ENCODE peak calls at places on chromosomes 12 and 14, in five cellular contexts. Z is HT-29, D is germinal center, Q is H7, W is heart left ventricle. K is an unnamed sample.

GRCh38 chr14:105192866-105193731 is 12.0 kb upstream of the NUDT14 start:
- DNase-seq in Z (no peak), D (no peak), Q (no peak), W (peak; percentile 58), K (no peak)

GRCh38 chr14:55277972-55278740 is 6.9 kb downstream of the FBXO34 start:
- DNase-seq in Z (no peak), D (peak; percentile 34), Q (no peak), W (no peak), K (peak; percentile 55)

GRCh38 chr14:41950428-41950827 is 343.8 kb downstream of the LRFN5 start:
- DNase-seq in Z (no peak), D (no peak), Q (no peak), W (no peak), K (no peak)

GRCh38 chr12:51863921-51864700 is 15.6 kb upstream of the FIGNL2 start:
- DNase-seq in Z (no peak), D (no peak), Q (peak; percentile 97), W (no peak), K (no peak)

GRCh38 chr14:104968541-104969401 is 9.4 kb downstream of the AHNAK2 start:
- DNase-seq in Z (peak; percentile 51), D (no peak), Q (peak; percentile 71), W (no peak), K (no peak)

GRCh38 chr12:119691202-119691846 is 23.4 kb downstream of the PRKAB1 start:
- DNase-seq in Z (no peak), D (no peak), Q (no peak), W (no peak), K (no peak)

GRCh38 chr14:47675489-47676300 is at the start of gene MDGA2:
- DNase-seq in Z (no peak), D (peak; percentile 10), Q (peak; percentile 85), W (no peak), K (no peak)

GRCh38 chr12:49198431-49199155 is 9.7 kb upstream of the TUBA1A start:
- DNase-seq in Z (no peak), D (no peak), Q (no peak), W (peak; percentile 62), K (no peak)

GRCh38 chr12:109910969-109911348 is 10.9 kb downstream of the TCHP start:
- DNase-seq in Z (peak; percentile 24), D (no peak), Q (peak; percentile 96), W (no peak), K (no peak)

GRCh38 chr12:93518725-93519124 is 51.4 kb downstream of the MRPL42 start:
- DNase-seq in Z (no peak), D (no peak), Q (no peak), W (no peak), K (no peak)

GRCh38 chr12:49129332-49130150 is 1.7 kb downstream of the TUBA1B start:
- DNase-seq in Z (no peak), D (no peak), Q (no peak), W (peak; percentile 22), K (no peak)

GRCh38 chr12:8572507-8572906 is 31.8 kb upstream of the CLEC4E start:
- DNase-seq in Z (no peak), D (no peak), Q (no peak), W (no peak), K (no peak)

GRCh38 chr12:70918321-70918720 is 2.2 kb downstream of the PTPRR start:
- DNase-seq in Z (no peak), D (no peak), Q (no peak), W (no peak), K (no peak)

K was measured in naive B cell.